ENCODE peak calls at places on chromosomes 12 and 14, in ten cellular contexts. One of them, this sample, is unnamed. For H3K4me1, the result is how much of the 10 kb centered on the place peaks cover.

GRCh38 chr14:104749111-104749649 is 3.8 kb upstream of the SIVA1 start:
- DNase-seq in A549: no peak
- DNase-seq in ovary: no peak
- DNase-seq in stomach: no peak
- DNase-seq in tibial nerve: peak
- DNase-seq in upper lobe of left lung: no peak
- DNase-seq in GM12878: no peak
- DNase-seq in suprapubic skin: no peak
- DNase-seq in SK-N-SH: no peak
- DNase-seq in transverse colon: peak
- DNase-seq in this sample: peak

GRCh38 chr14:21668377-21668776 is 5.2 kb downstream of the OR4E1 start:
- DNase-seq in A549: no peak
- DNase-seq in ovary: no peak
- DNase-seq in stomach: no peak
- DNase-seq in tibial nerve: no peak
- DNase-seq in upper lobe of left lung: no peak
- DNase-seq in GM12878: no peak
- DNase-seq in suprapubic skin: no peak
- DNase-seq in SK-N-SH: no peak
- DNase-seq in transverse colon: no peak
- DNase-seq in this sample: no peak

GRCh38 chr14:77615231-77616132 is 955 bp downstream of the SPTLC2 start:
- DNase-seq in A549: no peak
- DNase-seq in ovary: no peak
- DNase-seq in stomach: no peak
- DNase-seq in tibial nerve: no peak
- DNase-seq in upper lobe of left lung: no peak
- DNase-seq in GM12878: no peak
- DNase-seq in suprapubic skin: no peak
- DNase-seq in SK-N-SH: peak
- DNase-seq in transverse colon: peak
- DNase-seq in this sample: no peak

GRCh38 chr12:16531623-16532022 is 74.3 kb downstream of the LMO3 start:
- DNase-seq in A549: no peak
- DNase-seq in ovary: no peak
- DNase-seq in stomach: peak
- DNase-seq in tibial nerve: no peak
- DNase-seq in upper lobe of left lung: no peak
- DNase-seq in GM12878: no peak
- DNase-seq in suprapubic skin: no peak
- DNase-seq in SK-N-SH: peak
- DNase-seq in transverse colon: peak
- DNase-seq in this sample: no peak

GRCh38 chr12:127485528-127485927 is 781.4 kb upstream of the TMEM132C start:
- DNase-seq in A549: no peak
- DNase-seq in ovary: no peak
- DNase-seq in stomach: peak
- DNase-seq in tibial nerve: no peak
- DNase-seq in upper lobe of left lung: no peak
- DNase-seq in GM12878: no peak
- DNase-seq in suprapubic skin: no peak
- DNase-seq in SK-N-SH: no peak
- DNase-seq in transverse colon: peak
- DNase-seq in this sample: no peak

GRCh38 chr12:31578632-31579031 is 12.3 kb downstream of the DENND5B start:
- DNase-seq in A549: no peak
- DNase-seq in ovary: no peak
- DNase-seq in stomach: no peak
- DNase-seq in tibial nerve: no peak
- DNase-seq in upper lobe of left lung: no peak
- DNase-seq in GM12878: no peak
- DNase-seq in suprapubic skin: no peak
- DNase-seq in SK-N-SH: no peak
- DNase-seq in transverse colon: no peak
- DNase-seq in this sample: no peak

GRCh38 chr14:30985796-30986195 is 39.7 kb upstream of the AP4S1 start:
- DNase-seq in A549: no peak
- DNase-seq in ovary: no peak
- DNase-seq in stomach: no peak
- DNase-seq in tibial nerve: no peak
- DNase-seq in upper lobe of left lung: no peak
- DNase-seq in GM12878: no peak
- DNase-seq in suprapubic skin: no peak
- DNase-seq in SK-N-SH: no peak
- DNase-seq in transverse colon: no peak
- DNase-seq in this sample: no peak

GRCh38 chr12:113119980-113120669 is 15.4 kb downstream of the RASAL1 start:
- DNase-seq in A549: no peak
- DNase-seq in ovary: no peak
- DNase-seq in stomach: no peak
- DNase-seq in tibial nerve: no peak
- DNase-seq in upper lobe of left lung: no peak
- DNase-seq in GM12878: no peak
- DNase-seq in suprapubic skin: no peak
- DNase-seq in SK-N-SH: no peak
- DNase-seq in transverse colon: no peak
- DNase-seq in this sample: no peak

GRCh38 chr14:51518681-51519080 is 133.0 kb upstream of the FRMD6 start:
- DNase-seq in A549: no peak
- DNase-seq in ovary: no peak
- DNase-seq in stomach: no peak
- DNase-seq in tibial nerve: no peak
- DNase-seq in upper lobe of left lung: no peak
- DNase-seq in GM12878: no peak
- DNase-seq in suprapubic skin: no peak
- DNase-seq in SK-N-SH: no peak
- DNase-seq in transverse colon: no peak
- DNase-seq in this sample: no peak

GRCh38 chr14:51517116-51517515 is 134.6 kb upstream of the FRMD6 start:
- DNase-seq in A549: no peak
- DNase-seq in ovary: no peak
- DNase-seq in stomach: no peak
- DNase-seq in tibial nerve: no peak
- DNase-seq in upper lobe of left lung: no peak
- DNase-seq in GM12878: no peak
- DNase-seq in suprapubic skin: no peak
- DNase-seq in SK-N-SH: no peak
- DNase-seq in transverse colon: no peak
- DNase-seq in this sample: no peak

GRCh38 chr14:51521764-51522163 is 129.9 kb upstream of the FRMD6 start:
- DNase-seq in A549: no peak
- DNase-seq in ovary: no peak
- DNase-seq in stomach: no peak
- DNase-seq in tibial nerve: no peak
- DNase-seq in upper lobe of left lung: no peak
- DNase-seq in GM12878: no peak
- DNase-seq in suprapubic skin: no peak
- DNase-seq in SK-N-SH: no peak
- DNase-seq in transverse colon: no peak
- DNase-seq in this sample: no peak

GRCh38 chr14:51520087-51520486 is 131.6 kb upstream of the FRMD6 start:
- DNase-seq in A549: no peak
- DNase-seq in ovary: no peak
- DNase-seq in stomach: no peak
- DNase-seq in tibial nerve: no peak
- DNase-seq in upper lobe of left lung: no peak
- DNase-seq in GM12878: no peak
- DNase-seq in suprapubic skin: no peak
- DNase-seq in SK-N-SH: no peak
- DNase-seq in transverse colon: no peak
- DNase-seq in this sample: no peak

GRCh38 chr14:51518280-51518679 is 133.4 kb upstream of the FRMD6 start:
- DNase-seq in A549: no peak
- DNase-seq in ovary: no peak
- DNase-seq in stomach: no peak
- DNase-seq in tibial nerve: no peak
- DNase-seq in upper lobe of left lung: no peak
- DNase-seq in GM12878: no peak
- DNase-seq in suprapubic skin: no peak
- DNase-seq in SK-N-SH: no peak
- DNase-seq in transverse colon: no peak
- DNase-seq in this sample: no peak
- H3K27ac ChIP-seq in A549: no peak
- H3K27ac ChIP-seq in ovary: no peak
- H3K27ac ChIP-seq in stomach: no peak
- H3K27ac ChIP-seq in tibial nerve: no peak
- H3K27ac ChIP-seq in upper lobe of left lung: no peak
- H3K27ac ChIP-seq in GM12878: no peak
- H3K27ac ChIP-seq in suprapubic skin: no peak
- H3K27ac ChIP-seq in SK-N-SH: no peak
- H3K27ac ChIP-seq in transverse colon: no peak
- H3K27ac ChIP-seq in this sample: no peak

GRCh38 chr14:23306113-23306411 is 571 bp upstream of the BCL2L2 start:
- DNase-seq in A549: no peak
- DNase-seq in ovary: peak
- DNase-seq in stomach: no peak
- DNase-seq in tibial nerve: no peak
- DNase-seq in upper lobe of left lung: no peak
- DNase-seq in GM12878: no peak
- DNase-seq in suprapubic skin: no peak
- DNase-seq in SK-N-SH: no peak
- DNase-seq in transverse colon: no peak
- DNase-seq in this sample: no peak

GRCh38 chr14:23308721-23309445 is 2.2 kb downstream of the BCL2L2 start:
- DNase-seq in A549: no peak
- DNase-seq in ovary: no peak
- DNase-seq in stomach: no peak
- DNase-seq in tibial nerve: no peak
- DNase-seq in upper lobe of left lung: peak
- DNase-seq in GM12878: no peak
- DNase-seq in suprapubic skin: no peak
- DNase-seq in SK-N-SH: no peak
- DNase-seq in transverse colon: no peak
- DNase-seq in this sample: no peak

GRCh38 chr14:23307687-23308644 is 1.3 kb downstream of the BCL2L2 start:
- DNase-seq in A549: no peak
- DNase-seq in ovary: no peak
- DNase-seq in stomach: no peak
- DNase-seq in tibial nerve: no peak
- DNase-seq in upper lobe of left lung: peak
- DNase-seq in GM12878: no peak
- DNase-seq in suprapubic skin: peak
- DNase-seq in SK-N-SH: no peak
- DNase-seq in transverse colon: no peak
- DNase-seq in this sample: no peak

GRCh38 chr14:23307146-23307447 is 464 bp downstream of the BCL2L2 start:
- DNase-seq in A549: no peak
- DNase-seq in ovary: no peak
- DNase-seq in stomach: no peak
- DNase-seq in tibial nerve: no peak
- DNase-seq in upper lobe of left lung: no peak
- DNase-seq in GM12878: no peak
- DNase-seq in suprapubic skin: no peak
- DNase-seq in SK-N-SH: no peak
- DNase-seq in transverse colon: no peak
- DNase-seq in this sample: no peak

DNA sequence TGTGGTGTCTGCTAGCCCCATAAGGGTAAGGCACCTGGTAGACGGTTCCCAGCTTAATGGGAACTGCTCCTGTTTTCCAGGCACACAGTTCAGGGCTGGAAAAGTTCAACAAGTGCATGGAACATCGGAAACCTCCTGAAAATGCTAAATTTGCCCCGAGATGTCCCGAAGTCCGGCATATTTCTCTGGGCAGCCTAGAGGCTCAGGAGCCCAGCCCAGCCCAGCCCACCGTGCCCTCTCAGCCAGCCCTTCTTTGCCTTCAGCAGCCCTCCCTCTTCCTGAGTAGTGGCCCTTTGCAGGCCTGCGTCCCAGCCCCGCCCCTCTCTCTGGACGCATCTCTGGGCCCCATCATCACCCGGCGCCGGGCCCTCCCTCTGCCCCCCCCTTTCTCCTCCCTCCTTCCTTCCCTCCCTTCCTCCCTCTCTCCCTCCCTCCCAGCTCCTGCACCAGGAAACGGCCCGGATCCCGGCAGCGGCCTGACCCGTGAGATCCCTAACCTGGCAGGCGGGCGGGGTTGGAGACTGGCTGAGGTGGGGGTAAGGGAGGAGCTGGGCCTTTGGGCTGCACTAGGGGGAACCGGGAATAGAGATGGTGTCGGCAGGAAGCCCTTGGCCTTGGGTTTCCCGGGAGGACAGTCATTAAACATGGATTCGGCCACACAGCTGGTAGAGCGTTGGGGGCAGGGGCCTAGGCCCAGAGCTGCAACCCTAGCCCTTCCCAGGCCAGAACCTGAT is at the start of gene BCL2L2:
- DNase-seq in A549: peak
- DNase-seq in ovary: peak
- DNase-seq in stomach: peak
- DNase-seq in tibial nerve: peak
- DNase-seq in upper lobe of left lung: peak
- DNase-seq in GM12878: no peak
- DNase-seq in suprapubic skin: peak
- DNase-seq in SK-N-SH: peak
- DNase-seq in transverse colon: peak
- DNase-seq in this sample: peak
- TF ChIP-seq EP300 in A549: no peak
- TF ChIP-seq EP300 in ovary: no peak
- TF ChIP-seq EP300 in stomach: no peak
- TF ChIP-seq EP300 in tibial nerve: no peak
- TF ChIP-seq EP300 in upper lobe of left lung: no peak
- TF ChIP-seq EP300 in GM12878: no peak
- TF ChIP-seq EP300 in suprapubic skin: no peak
- TF ChIP-seq EP300 in SK-N-SH: peak
- TF ChIP-seq EP300 in transverse colon: no peak
- TF ChIP-seq EP300 in this sample: no peak

GRCh38 chr12:12764824-12765223 is 20.6 kb upstream of the APOLD1 start:
- DNase-seq in A549: no peak
- DNase-seq in ovary: no peak
- DNase-seq in stomach: no peak
- DNase-seq in tibial nerve: no peak
- DNase-seq in upper lobe of left lung: no peak
- DNase-seq in GM12878: no peak
- DNase-seq in suprapubic skin: no peak
- DNase-seq in SK-N-SH: no peak
- DNase-seq in transverse colon: no peak
- DNase-seq in this sample: no peak

GRCh38 chr12:12757121-12757520 is 28.3 kb upstream of the APOLD1 start:
- DNase-seq in A549: no peak
- DNase-seq in ovary: no peak
- DNase-seq in stomach: no peak
- DNase-seq in tibial nerve: no peak
- DNase-seq in upper lobe of left lung: no peak
- DNase-seq in GM12878: no peak
- DNase-seq in suprapubic skin: no peak
- DNase-seq in SK-N-SH: no peak
- DNase-seq in transverse colon: no peak
- DNase-seq in this sample: no peak

GRCh38 chr12:12755923-12756322 is 29.5 kb upstream of the APOLD1 start:
- DNase-seq in A549: no peak
- DNase-seq in ovary: no peak
- DNase-seq in stomach: no peak
- DNase-seq in tibial nerve: no peak
- DNase-seq in upper lobe of left lung: no peak
- DNase-seq in GM12878: no peak
- DNase-seq in suprapubic skin: no peak
- DNase-seq in SK-N-SH: no peak
- DNase-seq in transverse colon: no peak
- DNase-seq in this sample: no peak

DNA sequence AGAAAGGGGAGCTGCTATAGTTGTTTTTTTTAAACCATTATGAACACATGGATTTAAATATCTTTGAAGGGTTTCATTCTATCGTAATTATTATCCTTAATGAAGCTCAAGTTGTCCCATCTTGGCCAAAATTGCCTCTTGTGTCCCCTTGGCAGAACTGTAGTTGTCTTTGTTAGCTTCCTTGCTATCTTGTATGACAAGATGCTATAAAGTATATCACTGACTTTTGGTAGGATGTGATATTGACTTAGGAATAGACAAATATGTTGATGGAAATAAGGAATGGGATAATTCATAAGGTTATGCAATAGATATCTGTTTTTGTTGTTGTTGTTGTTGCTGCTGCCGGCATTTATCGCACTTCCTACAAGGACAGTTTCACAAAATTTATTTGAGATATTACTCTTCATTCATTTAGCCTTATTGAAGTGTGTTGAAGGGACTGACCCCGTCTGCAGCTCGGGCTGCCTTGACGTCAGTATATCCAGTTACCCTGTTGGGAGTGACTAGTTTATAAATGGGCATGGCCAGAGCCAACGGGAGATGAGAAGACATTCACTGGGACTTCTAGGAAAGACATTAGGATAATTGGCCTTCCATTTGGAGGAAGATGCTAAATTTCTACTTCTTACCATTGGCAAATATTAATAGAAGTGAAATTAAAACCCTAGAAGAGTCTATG is 26.1 kb upstream of the APOLD1 start:
- DNase-seq in A549: no peak
- DNase-seq in ovary: no peak
- DNase-seq in stomach: no peak
- DNase-seq in tibial nerve: no peak
- DNase-seq in upper lobe of left lung: no peak
- DNase-seq in GM12878: no peak
- DNase-seq in suprapubic skin: no peak
- DNase-seq in SK-N-SH: no peak
- DNase-seq in transverse colon: no peak
- DNase-seq in this sample: no peak
- H3K4me1 ChIP-seq in A549: under half
- H3K4me1 ChIP-seq in ovary: under half
- H3K4me1 ChIP-seq in stomach: under half
- H3K4me1 ChIP-seq in tibial nerve: under half
- H3K4me1 ChIP-seq in upper lobe of left lung: under half
- H3K4me1 ChIP-seq in GM12878: under half
- H3K4me1 ChIP-seq in suprapubic skin: under half
- H3K4me1 ChIP-seq in SK-N-SH: under half
- H3K4me1 ChIP-seq in transverse colon: under half
- H3K4me1 ChIP-seq in this sample: under half

DNA sequence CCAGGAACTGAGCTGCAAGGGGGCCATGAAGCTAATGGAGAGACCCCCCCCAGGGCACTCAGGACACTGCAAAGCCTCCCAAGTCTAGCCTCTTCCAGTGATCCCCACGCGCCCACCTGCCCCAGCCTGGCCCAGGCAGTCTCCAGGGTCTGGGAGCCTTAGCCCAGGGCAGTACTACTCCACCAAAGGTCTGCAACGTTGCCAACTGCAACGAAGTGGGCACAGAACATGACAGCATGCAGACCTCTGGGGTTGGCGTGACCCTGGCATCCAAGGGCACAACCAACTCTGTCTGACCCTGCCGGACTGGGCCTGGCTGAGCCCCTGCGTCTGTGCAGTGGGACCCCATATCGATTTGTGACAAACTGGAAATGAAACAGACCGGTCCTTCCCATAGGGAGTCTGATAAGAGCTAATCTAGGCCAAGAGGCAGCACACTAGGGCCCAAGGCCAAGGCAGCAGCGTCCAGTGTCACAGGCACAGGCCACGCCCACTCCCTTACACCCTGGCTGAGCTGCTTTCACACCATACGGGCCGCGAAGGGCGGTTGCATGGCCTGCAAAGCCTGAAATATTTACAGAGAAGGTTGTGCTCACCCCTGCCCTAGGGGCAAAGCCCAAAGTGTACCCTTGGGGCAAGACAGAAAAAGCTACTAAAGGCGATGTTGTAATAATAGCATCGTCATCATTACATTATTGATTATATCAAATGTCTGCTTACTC is 76.7 kb downstream of the NCOR2 start:
- DNase-seq in A549: no peak
- DNase-seq in ovary: no peak
- DNase-seq in stomach: peak
- DNase-seq in tibial nerve: peak
- DNase-seq in upper lobe of left lung: no peak
- DNase-seq in GM12878: no peak
- DNase-seq in suprapubic skin: no peak
- DNase-seq in SK-N-SH: peak
- DNase-seq in transverse colon: peak
- DNase-seq in this sample: peak
- H3K27ac ChIP-seq in A549: no peak
- H3K27ac ChIP-seq in ovary: no peak
- H3K27ac ChIP-seq in stomach: peak
- H3K27ac ChIP-seq in tibial nerve: no peak
- H3K27ac ChIP-seq in upper lobe of left lung: peak
- H3K27ac ChIP-seq in GM12878: no peak
- H3K27ac ChIP-seq in suprapubic skin: no peak
- H3K27ac ChIP-seq in SK-N-SH: peak
- H3K27ac ChIP-seq in transverse colon: no peak
- H3K27ac ChIP-seq in this sample: peak

This sample was measured in sigmoid colon.